ENCODE peak calls at places on chromosomes 4 and X, in five cellular contexts. One of them, this sample, is unnamed.
A peak's percentile ranks its signal among the peaks of the same experiment; 100 is the strongest.

GRCh38 chr4:128630881-128631280 is 178.6 kb upstream of the JADE1 start:
- DNase-seq in kidney glomerular epithelial cell: no peak
- DNase-seq in naive thymus-derived CD8-positive, alpha-beta T cell: no peak
- DNase-seq in T-helper 2 cell: no peak
- DNase-seq in skeletal muscle cell: no peak
- DNase-seq in this sample: no peak

GRCh38 chrX:110871839-110872238 is 76.2 kb upstream of the CHRDL1 start:
- DNase-seq in kidney glomerular epithelial cell: no peak
- DNase-seq in naive thymus-derived CD8-positive, alpha-beta T cell: no peak
- DNase-seq in T-helper 2 cell: no peak
- DNase-seq in skeletal muscle cell: no peak
- DNase-seq in this sample: no peak

GRCh38 chrX:119266364-119266995 is 30.4 kb downstream of the PGRMC1 start:
- DNase-seq in kidney glomerular epithelial cell: no peak
- DNase-seq in naive thymus-derived CD8-positive, alpha-beta T cell: no peak
- DNase-seq in T-helper 2 cell: no peak
- DNase-seq in skeletal muscle cell: no peak
- DNase-seq in this sample: no peak

GRCh38 chr4:90443231-90443630 is 316.0 kb downstream of the CCSER1 start:
- DNase-seq in kidney glomerular epithelial cell: no peak
- DNase-seq in naive thymus-derived CD8-positive, alpha-beta T cell: no peak
- DNase-seq in T-helper 2 cell: no peak
- DNase-seq in skeletal muscle cell: no peak
- DNase-seq in this sample: no peak

GRCh38 chrX:72308566-72309296 is 3.0 kb upstream of the CITED1 start:
- DNase-seq in kidney glomerular epithelial cell: peak; percentile 3
- DNase-seq in naive thymus-derived CD8-positive, alpha-beta T cell: no peak
- DNase-seq in T-helper 2 cell: no peak
- DNase-seq in skeletal muscle cell: peak; percentile 16
- DNase-seq in this sample: no peak

GRCh38 chr4:109969909-109970308 is 57.2 kb downstream of the EGF start:
- DNase-seq in kidney glomerular epithelial cell: no peak
- DNase-seq in naive thymus-derived CD8-positive, alpha-beta T cell: no peak
- DNase-seq in T-helper 2 cell: no peak
- DNase-seq in skeletal muscle cell: no peak
- DNase-seq in this sample: peak; percentile 78

GRCh38 chrX:10483191-10483808 is 137.1 kb downstream of the MID1 start:
- DNase-seq in kidney glomerular epithelial cell: peak; percentile 5
- DNase-seq in naive thymus-derived CD8-positive, alpha-beta T cell: no peak
- DNase-seq in T-helper 2 cell: no peak
- DNase-seq in skeletal muscle cell: no peak
- DNase-seq in this sample: no peak

GRCh38 chr4:140857111-140857510 is 100.9 kb upstream of the TBC1D9 start:
- DNase-seq in kidney glomerular epithelial cell: no peak
- DNase-seq in naive thymus-derived CD8-positive, alpha-beta T cell: no peak
- DNase-seq in T-helper 2 cell: no peak
- DNase-seq in skeletal muscle cell: no peak
- DNase-seq in this sample: no peak

GRCh38 chr4:165016971-165017370 is 14.8 kb upstream of the TRIM60 start:
- DNase-seq in kidney glomerular epithelial cell: no peak
- DNase-seq in naive thymus-derived CD8-positive, alpha-beta T cell: no peak
- DNase-seq in T-helper 2 cell: no peak
- DNase-seq in skeletal muscle cell: no peak
- DNase-seq in this sample: no peak

GRCh38 chr4:76764251-76764650 is 133.7 kb downstream of the SOWAHB start:
- DNase-seq in kidney glomerular epithelial cell: peak; percentile 64
- DNase-seq in naive thymus-derived CD8-positive, alpha-beta T cell: no peak
- DNase-seq in T-helper 2 cell: no peak
- DNase-seq in skeletal muscle cell: peak; percentile 52
- DNase-seq in this sample: no peak

GRCh38 chrX:147890766-147891165 is 21.0 kb upstream of the FMR1 start:
- DNase-seq in kidney glomerular epithelial cell: no peak
- DNase-seq in naive thymus-derived CD8-positive, alpha-beta T cell: no peak
- DNase-seq in T-helper 2 cell: no peak
- DNase-seq in skeletal muscle cell: no peak
- DNase-seq in this sample: no peak

GRCh38 chr4:36737691-36738090 is 456.3 kb downstream of the DTHD1 start:
- DNase-seq in kidney glomerular epithelial cell: no peak
- DNase-seq in naive thymus-derived CD8-positive, alpha-beta T cell: no peak
- DNase-seq in T-helper 2 cell: no peak
- DNase-seq in skeletal muscle cell: no peak
- DNase-seq in this sample: no peak

GRCh38 chr4:67558493-67558892 is at the start of gene STAP1:
- DNase-seq in kidney glomerular epithelial cell: no peak
- DNase-seq in naive thymus-derived CD8-positive, alpha-beta T cell: no peak
- DNase-seq in T-helper 2 cell: no peak
- DNase-seq in skeletal muscle cell: no peak
- DNase-seq in this sample: peak; percentile 87

GRCh38 chr4:147793569-147793968 is 61.7 kb downstream of the ARHGAP10 start:
- DNase-seq in kidney glomerular epithelial cell: no peak
- DNase-seq in naive thymus-derived CD8-positive, alpha-beta T cell: no peak
- DNase-seq in T-helper 2 cell: no peak
- DNase-seq in skeletal muscle cell: no peak
- DNase-seq in this sample: no peak

GRCh38 chrX:94178145-94178790 is 504.3 kb downstream of the FAM133A start:
- DNase-seq in kidney glomerular epithelial cell: peak; percentile 13
- DNase-seq in naive thymus-derived CD8-positive, alpha-beta T cell: no peak
- DNase-seq in T-helper 2 cell: no peak
- DNase-seq in skeletal muscle cell: no peak
- DNase-seq in this sample: no peak

GRCh38 chr4:83618431-83618830 is 82.5 kb downstream of the GPAT3 start:
- DNase-seq in kidney glomerular epithelial cell: peak; percentile 69
- DNase-seq in naive thymus-derived CD8-positive, alpha-beta T cell: no peak
- DNase-seq in T-helper 2 cell: no peak
- DNase-seq in skeletal muscle cell: no peak
- DNase-seq in this sample: no peak

GRCh38 chrX:72141372-72142004 is 9.8 kb upstream of the RTL5 start:
- DNase-seq in kidney glomerular epithelial cell: no peak
- DNase-seq in naive thymus-derived CD8-positive, alpha-beta T cell: no peak
- DNase-seq in T-helper 2 cell: no peak
- DNase-seq in skeletal muscle cell: no peak
- DNase-seq in this sample: no peak

GRCh38 chr4:145824469-145824868 is 114.2 kb downstream of the ZNF827 start:
- DNase-seq in kidney glomerular epithelial cell: no peak
- DNase-seq in naive thymus-derived CD8-positive, alpha-beta T cell: no peak
- DNase-seq in T-helper 2 cell: no peak
- DNase-seq in skeletal muscle cell: no peak
- DNase-seq in this sample: no peak

GRCh38 chr4:110619401-110620247 is 3.3 kb downstream of the PITX2 start:
- DNase-seq in kidney glomerular epithelial cell: no peak
- DNase-seq in naive thymus-derived CD8-positive, alpha-beta T cell: no peak
- DNase-seq in T-helper 2 cell: no peak
- DNase-seq in skeletal muscle cell: no peak
- DNase-seq in this sample: no peak

GRCh38 chrX:16484338-16484737 is 165.6 kb upstream of the S100G start:
- DNase-seq in kidney glomerular epithelial cell: peak; percentile 23
- DNase-seq in naive thymus-derived CD8-positive, alpha-beta T cell: no peak
- DNase-seq in T-helper 2 cell: no peak
- DNase-seq in skeletal muscle cell: peak; percentile 79
- DNase-seq in this sample: no peak

GRCh38 chr4:105544517-105544916 is 7.9 kb upstream of the ARHGEF38 start:
- DNase-seq in kidney glomerular epithelial cell: no peak
- DNase-seq in naive thymus-derived CD8-positive, alpha-beta T cell: no peak
- DNase-seq in T-helper 2 cell: no peak
- DNase-seq in skeletal muscle cell: no peak
- DNase-seq in this sample: no peak

GRCh38 chr4:22500831-22501714 is 14.8 kb downstream of the ADGRA3 start:
- DNase-seq in kidney glomerular epithelial cell: peak; percentile 80
- DNase-seq in naive thymus-derived CD8-positive, alpha-beta T cell: no peak
- DNase-seq in T-helper 2 cell: no peak
- DNase-seq in skeletal muscle cell: no peak
- DNase-seq in this sample: no peak

GRCh38 chr4:2256781-2257191 is 5.1 kb downstream of the MXD4 start:
- DNase-seq in kidney glomerular epithelial cell: no peak
- DNase-seq in naive thymus-derived CD8-positive, alpha-beta T cell: no peak
- DNase-seq in T-helper 2 cell: no peak
- DNase-seq in skeletal muscle cell: no peak
- DNase-seq in this sample: no peak

GRCh38 chr4:38684951-38685350 is 21.0 kb downstream of the KLF3 start:
- DNase-seq in kidney glomerular epithelial cell: no peak
- DNase-seq in naive thymus-derived CD8-positive, alpha-beta T cell: no peak
- DNase-seq in T-helper 2 cell: no peak
- DNase-seq in skeletal muscle cell: no peak
- DNase-seq in this sample: no peak

GRCh38 chr4:127618427-127618826 is 14.3 kb upstream of the INTU start:
- DNase-seq in kidney glomerular epithelial cell: no peak
- DNase-seq in naive thymus-derived CD8-positive, alpha-beta T cell: no peak
- DNase-seq in T-helper 2 cell: no peak
- DNase-seq in skeletal muscle cell: no peak
- DNase-seq in this sample: no peak

GRCh38 chr4:3243066-3243775 is 5.7 kb upstream of the MSANTD1 start:
- DNase-seq in kidney glomerular epithelial cell: no peak
- DNase-seq in naive thymus-derived CD8-positive, alpha-beta T cell: no peak
- DNase-seq in T-helper 2 cell: no peak
- DNase-seq in skeletal muscle cell: no peak
- DNase-seq in this sample: no peak

GRCh38 chr4:1910643-1911042 is 39.5 kb downstream of the NSD2 start:
- DNase-seq in kidney glomerular epithelial cell: peak; percentile 66
- DNase-seq in naive thymus-derived CD8-positive, alpha-beta T cell: no peak
- DNase-seq in T-helper 2 cell: no peak
- DNase-seq in skeletal muscle cell: peak; percentile 55
- DNase-seq in this sample: no peak

GRCh38 chrX:133908223-133908622 is 77.2 kb downstream of the GPC3 start:
- DNase-seq in kidney glomerular epithelial cell: no peak
- DNase-seq in naive thymus-derived CD8-positive, alpha-beta T cell: no peak
- DNase-seq in T-helper 2 cell: no peak
- DNase-seq in skeletal muscle cell: no peak
- DNase-seq in this sample: no peak

GRCh38 chrX:81542255-81542654 is 340.4 kb downstream of the SH3BGRL start:
- DNase-seq in kidney glomerular epithelial cell: no peak
- DNase-seq in naive thymus-derived CD8-positive, alpha-beta T cell: no peak
- DNase-seq in T-helper 2 cell: no peak
- DNase-seq in skeletal muscle cell: no peak
- DNase-seq in this sample: no peak

GRCh38 chr4:103375278-103375677 is 177.1 kb upstream of the CENPE start:
- DNase-seq in kidney glomerular epithelial cell: no peak
- DNase-seq in naive thymus-derived CD8-positive, alpha-beta T cell: no peak
- DNase-seq in T-helper 2 cell: no peak
- DNase-seq in skeletal muscle cell: peak; percentile 54
- DNase-seq in this sample: no peak

GRCh38 chrX:82412851-82413250 is 1095.2 kb upstream of the POU3F4 start:
- DNase-seq in kidney glomerular epithelial cell: no peak
- DNase-seq in naive thymus-derived CD8-positive, alpha-beta T cell: no peak
- DNase-seq in T-helper 2 cell: no peak
- DNase-seq in skeletal muscle cell: no peak
- DNase-seq in this sample: no peak

GRCh38 chr4:38665846-38666490 is 2.0 kb downstream of the KLF3 start:
- DNase-seq in kidney glomerular epithelial cell: peak; percentile 54
- DNase-seq in naive thymus-derived CD8-positive, alpha-beta T cell: no peak
- DNase-seq in T-helper 2 cell: no peak
- DNase-seq in skeletal muscle cell: no peak
- DNase-seq in this sample: no peak

GRCh38 chrX:118807151-118808017 is 16.2 kb upstream of the ZCCHC12 start:
- DNase-seq in kidney glomerular epithelial cell: no peak
- DNase-seq in naive thymus-derived CD8-positive, alpha-beta T cell: peak; percentile 14
- DNase-seq in T-helper 2 cell: no peak
- DNase-seq in skeletal muscle cell: no peak
- DNase-seq in this sample: peak; percentile 8

GRCh38 chrX:110407910-110408545 is 49.4 kb downstream of the RTL9 start:
- DNase-seq in kidney glomerular epithelial cell: peak; percentile 30
- DNase-seq in naive thymus-derived CD8-positive, alpha-beta T cell: no peak
- DNase-seq in T-helper 2 cell: no peak
- DNase-seq in skeletal muscle cell: no peak
- DNase-seq in this sample: peak; percentile 12

GRCh38 chr4:52014903-52015302 is 5.3 kb downstream of the LRRC66 start:
- DNase-seq in kidney glomerular epithelial cell: no peak
- DNase-seq in naive thymus-derived CD8-positive, alpha-beta T cell: no peak
- DNase-seq in T-helper 2 cell: no peak
- DNase-seq in skeletal muscle cell: no peak
- DNase-seq in this sample: no peak

GRCh38 chrX:10576777-10577444 is 43.5 kb downstream of the MID1 start:
- DNase-seq in kidney glomerular epithelial cell: no peak
- DNase-seq in naive thymus-derived CD8-positive, alpha-beta T cell: no peak
- DNase-seq in T-helper 2 cell: no peak
- DNase-seq in skeletal muscle cell: no peak
- DNase-seq in this sample: no peak

GRCh38 chr4:16329132-16329796 is 103.0 kb upstream of the TAPT1 start:
- DNase-seq in kidney glomerular epithelial cell: peak; percentile 22
- DNase-seq in naive thymus-derived CD8-positive, alpha-beta T cell: no peak
- DNase-seq in T-helper 2 cell: no peak
- DNase-seq in skeletal muscle cell: peak; percentile 13
- DNase-seq in this sample: no peak

This sample was measured in KG1.